ENCODE peak calls at places on chromosome 15, in four cellular contexts. U is pancreas, C is left ventricle myocardium inferior, N is glutamatergic neuron. S is an unnamed sample.
A peak's percentile ranks its signal among the peaks of the same experiment; 100 is the strongest.

GRCh38 chr15:52150043-52150825 is 37.7 kb upstream of the BCL2L10 start:
- DNase-seq in N (no peak), C (no peak), U (no peak), S (no peak)

GRCh38 chr15:56460046-56460445 is 4.9 kb downstream of the MNS1 start:
- DNase-seq in U (no peak), C (no peak), N (no peak), S (no peak)

GRCh38 chr15:67082007-67082536 is 16.7 kb downstream of the SMAD3 start:
- DNase-seq in U (no peak), C (no peak), N (no peak), S (no peak)

GRCh38 chr15:29871401-29871800 is 49.1 kb upstream of the TJP1 start:
- DNase-seq in N (peak; percentile 60), C (peak; percentile 65), U (no peak), S (no peak)

GRCh38 chr15:43799945-43800285 is at the start of gene SERINC4:
- DNase-seq in N (no peak), C (no peak), U (no peak), S (no peak)

GRCh38 chr15:70185251-70185711 is 87.6 kb upstream of the TLE3 start:
- DNase-seq in U (no peak), N (no peak), C (no peak), S (no peak)

GRCh38 chr15:25640381-25640780 is 201.6 kb upstream of the UBE3A start:
- DNase-seq in U (no peak), N (no peak), C (no peak), S (no peak)

GRCh38 chr15:38624248-38625214 is 59.9 kb upstream of the RASGRP1 start:
- DNase-seq in U (no peak), N (no peak), C (no peak), S (no peak)

GRCh38 chr15:50119063-50119700 is at the start of gene ATP8B4:
- DNase-seq in C (no peak), U (no peak), N (no peak), S (no peak)

GRCh38 chr15:70361891-70362290 is 264.2 kb upstream of the TLE3 start:
- DNase-seq in U (no peak), C (no peak), N (no peak), S (no peak)

GRCh38 chr15:92399271-92399670 is 5.6 kb downstream of the ST8SIA2 start:
- DNase-seq in C (no peak), U (no peak), N (no peak), S (no peak)

GRCh38 chr15:92395557-92395956 is 1.9 kb downstream of the ST8SIA2 start:
- DNase-seq in C (no peak), U (no peak), N (no peak), S (no peak)

GRCh38 chr15:92400980-92401787 is 7.5 kb downstream of the ST8SIA2 start:
- DNase-seq in U (no peak), C (no peak), N (no peak), S (no peak)

GRCh38 chr15:92405942-92406341 is 12.3 kb downstream of the ST8SIA2 start:
- DNase-seq in C (no peak), N (no peak), U (no peak), S (no peak)

GRCh38 chr15:92400573-92400972 is 6.9 kb downstream of the ST8SIA2 start:
- DNase-seq in U (no peak), N (no peak), C (no peak), S (no peak)
- TF ChIP-seq CTCF in U (no peak), N (no peak), C (no peak), S (no peak)

DNA sequence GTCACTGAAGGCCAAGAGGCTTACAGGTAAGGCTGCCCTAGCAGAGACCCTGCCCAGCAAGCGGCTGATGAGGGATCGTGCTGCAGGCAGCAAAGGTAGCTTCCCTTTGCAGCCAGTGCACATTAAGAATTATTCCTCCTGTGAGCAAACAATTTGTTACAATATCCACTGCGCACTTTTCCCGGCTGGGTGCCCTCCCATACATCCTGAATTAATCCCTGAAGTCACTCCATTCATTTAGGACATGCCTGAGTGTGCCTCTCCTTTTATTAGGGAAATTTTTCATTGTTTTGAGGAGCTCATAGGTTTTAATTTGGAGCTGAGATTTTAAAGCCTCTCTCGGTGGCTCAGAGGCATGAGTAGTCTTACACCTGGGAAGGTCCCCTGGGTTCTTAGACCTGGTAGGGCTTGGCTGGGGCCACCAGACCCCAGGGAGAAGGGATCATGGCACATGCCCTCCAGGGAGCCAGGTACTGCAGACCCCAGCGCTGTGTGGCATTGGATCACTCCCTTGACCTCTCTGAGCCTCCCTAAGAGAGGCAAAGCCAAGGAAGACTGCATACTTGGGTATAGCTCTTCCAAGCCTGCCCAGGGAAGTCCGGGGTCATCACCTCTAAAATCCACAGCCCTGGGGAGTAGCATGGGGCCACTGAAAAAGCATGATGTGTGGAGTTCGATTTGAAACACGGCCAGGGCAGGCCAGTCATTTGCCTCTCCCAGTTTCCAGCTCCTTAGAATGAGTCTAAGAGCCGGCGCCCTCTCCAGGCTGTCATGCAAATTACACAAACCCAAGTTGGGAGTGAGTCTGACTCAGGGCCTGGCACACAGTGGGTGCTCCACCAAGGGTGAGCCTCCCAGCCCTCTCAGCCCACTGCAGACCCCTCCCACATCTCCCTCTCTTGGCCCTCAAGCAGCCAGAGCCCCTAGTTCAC is 151.9 kb upstream of the LINGO1 start:
- DNase-seq in C (no peak), U (peak; percentile 16), N (peak; percentile 60), S (no peak)
- TF ChIP-seq CTCF in C (peak; percentile 37), U (no peak), N (peak; percentile 62), S (peak; percentile 56)

DNA sequence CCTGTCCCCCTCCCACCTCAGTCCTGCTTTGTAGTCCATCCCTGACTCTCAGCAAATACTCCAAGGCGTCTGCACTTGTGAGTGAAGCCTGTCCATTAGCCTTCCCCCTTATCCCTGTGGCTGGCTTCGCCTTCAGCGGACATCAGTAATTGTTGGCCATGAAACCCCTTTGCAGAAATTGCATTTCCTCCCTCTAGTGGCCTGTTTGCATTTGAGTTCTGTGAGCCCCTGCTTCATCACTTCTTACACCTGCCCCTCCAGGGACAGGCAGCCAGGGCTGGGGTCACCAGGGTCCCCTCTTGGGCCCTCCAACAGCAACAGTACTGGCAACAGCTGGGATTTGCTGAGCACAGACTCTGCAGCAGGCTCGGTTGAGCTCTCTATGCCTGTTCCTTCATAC is 9.0 kb upstream of the LRRK1 start:
- DNase-seq in U (no peak), C (no peak), N (no peak), S (no peak)
- TF ChIP-seq CTCF in U (no peak), C (peak; percentile 22), N (peak; percentile 41), S (peak; percentile 29)

DNA sequence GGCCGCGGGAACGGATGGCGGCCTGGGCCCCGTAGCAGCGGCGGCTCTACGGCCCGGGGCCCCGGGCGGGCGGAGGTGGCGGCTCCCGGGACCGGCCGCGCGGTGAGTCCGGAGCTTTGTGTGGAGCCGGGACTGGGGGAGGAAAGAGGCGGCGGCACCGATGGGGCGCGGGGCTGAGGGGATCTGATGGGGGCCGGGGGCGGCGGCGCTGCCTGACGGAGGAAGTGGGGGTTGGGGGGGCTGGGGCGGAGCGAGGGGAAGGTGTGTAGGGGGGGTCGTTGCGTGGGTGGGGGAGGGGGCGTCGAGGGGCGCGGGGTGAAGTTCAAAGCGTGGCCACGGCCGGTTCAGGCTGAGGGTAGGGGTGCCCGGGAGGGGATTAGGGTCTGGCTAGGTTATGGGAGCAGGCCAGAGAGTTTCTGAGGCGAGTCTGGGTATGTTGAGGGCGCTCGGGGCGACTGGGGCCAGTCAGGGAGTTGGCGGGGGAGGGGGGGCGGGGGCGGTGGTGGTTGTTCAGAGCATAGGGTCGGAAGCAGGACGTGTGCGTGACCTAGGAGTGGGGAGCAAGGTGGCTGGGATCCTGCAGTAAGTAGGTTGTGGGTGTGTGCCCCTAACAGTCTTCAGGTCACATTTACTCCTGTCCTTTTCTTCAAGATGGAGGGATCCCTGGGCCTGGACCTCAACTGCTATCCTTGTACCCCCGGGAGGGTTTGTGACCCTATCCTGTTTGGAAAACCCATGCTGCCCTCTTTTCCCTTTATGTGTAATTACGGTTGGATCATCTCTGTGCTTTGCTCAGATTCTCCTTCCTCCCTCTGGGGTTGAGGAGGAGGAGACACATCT is 579 bp downstream of the ZNF609 start:
- DNase-seq in N (peak; percentile 46), U (peak; percentile 57), C (no peak), S (peak; percentile 74)
- TF ChIP-seq CTCF in N (no peak), U (no peak), C (peak; percentile 30), S (peak; percentile 36)

GRCh38 chr15:79593119-79593869 is 161.2 kb downstream of the MINAR1 start:
- DNase-seq in U (no peak), N (no peak), C (no peak), S (no peak)
- TF ChIP-seq CTCF in U (no peak), N (peak; percentile 32), C (no peak), S (peak; percentile 21)